ENCODE peak calls at places on chromosomes 2 and 18, in six cellular contexts. I is DND-41, Q is H1, S is left lung, O is Peyer's patch, K is colonic mucosa. A is an unnamed sample.

GRCh38 chr18:28404721-28405120 is 227.8 kb upstream of the CDH2 start:
- DNase-seq in Q (no peak), K (no peak), I (no peak), S (no peak), O (no peak), A (no peak)

GRCh38 chr2:195330513-195330956 is 326.5 kb upstream of the SLC39A10 start:
- DNase-seq in Q (no peak), K (peak; percentile 53), I (no peak), S (no peak), O (no peak), A (no peak)

GRCh38 chr2:30348825-30349224 is 98.2 kb upstream of the LCLAT1 start:
- DNase-seq in K (no peak), Q (no peak), I (no peak), O (no peak), S (no peak), A (no peak)

GRCh38 chr18:58624011-58624410 is 4.9 kb downstream of the ALPK2 start:
- DNase-seq in K (no peak), I (no peak), Q (no peak), S (no peak), O (no peak), A (no peak)

GRCh38 chr2:30763151-30763660 is 44.0 kb downstream of the CAPN13 start:
- DNase-seq in I (no peak), O (no peak), Q (no peak), S (no peak), K (no peak), A (no peak)

GRCh38 chr2:204722207-204722606 is 176.9 kb downstream of the PARD3B start:
- DNase-seq in I (no peak), K (no peak), S (no peak), Q (no peak), O (no peak), A (no peak)

GRCh38 chr2:133421516-133422324 is 146.5 kb downstream of the NCKAP5 start:
- DNase-seq in K (peak; percentile 66), I (no peak), Q (no peak), S (no peak), O (no peak), A (peak; percentile 24)

GRCh38 chr2:161250864-161251436 is 57.3 kb upstream of the PSMD14 start:
- DNase-seq in I (peak; percentile 43), K (no peak), Q (no peak), S (no peak), O (no peak), A (no peak)

GRCh38 chr2:172921538-172922236 is 154.0 kb upstream of the MAP3K20 start:
- DNase-seq in K (no peak), S (no peak), Q (no peak), O (no peak), I (no peak), A (no peak)

GRCh38 chr18:5237083-5237722 is 40.1 kb upstream of the AKAIN1 start:
- DNase-seq in S (no peak), K (no peak), Q (no peak), I (no peak), O (no peak), A (no peak)

GRCh38 chr2:231917280-231918088 is 8.7 kb downstream of the NPPC start:
- DNase-seq in K (no peak), S (peak; percentile 29), I (no peak), Q (no peak), O (no peak), A (no peak)

GRCh38 chr2:20182241-20182931 is 42.5 kb downstream of the SDC1 start:
- DNase-seq in S (peak; percentile 91), K (no peak), Q (no peak), O (no peak), I (no peak), A (no peak)

GRCh38 chr18:1659190-1659589 is 754.5 kb downstream of the ADCYAP1 start:
- DNase-seq in O (no peak), K (no peak), S (no peak), I (no peak), Q (no peak), A (no peak)

GRCh38 chr2:146041291-146041868 is 1521.5 kb upstream of the ZEB2 start:
- DNase-seq in I (no peak), K (no peak), Q (no peak), O (no peak), S (no peak), A (no peak)

GRCh38 chr2:54597153-54597827 is 126.2 kb upstream of the EML6 start:
- DNase-seq in O (no peak), K (peak; percentile 79), I (no peak), Q (no peak), S (no peak), A (no peak)

GRCh38 chr18:63290456-63291200 is 28.9 kb downstream of the BCL2 start:
- DNase-seq in K (no peak), Q (no peak), S (no peak), I (peak; percentile 40), O (no peak), A (no peak)

GRCh38 chr2:71253476-71253875 is 26.6 kb upstream of the PAIP2B start:
- DNase-seq in O (no peak), S (no peak), Q (no peak), K (no peak), I (no peak), A (no peak)

GRCh38 chr2:121089005-121089510 is 195.9 kb downstream of the TFCP2L1 start:
- DNase-seq in I (no peak), Q (no peak), K (no peak), O (no peak), S (no peak), A (no peak)

GRCh38 chr2:1234731-1235308 is 178.4 kb upstream of the TPO start:
- DNase-seq in S (no peak), Q (no peak), I (no peak), K (no peak), O (no peak), A (no peak)

GRCh38 chr2:147051248-147051647 is 793.6 kb upstream of the ACVR2A start:
- DNase-seq in Q (no peak), S (no peak), K (no peak), O (no peak), I (no peak), A (no peak)

GRCh38 chr2:110984654-110985053 is 136.1 kb upstream of the BCL2L11 start:
- DNase-seq in S (no peak), K (no peak), Q (no peak), I (no peak), O (no peak), A (no peak)

GRCh38 chr2:132581917-132582316 is 88.1 kb downstream of the LYPD1 start:
- DNase-seq in I (no peak), K (peak; percentile 29), O (no peak), Q (no peak), S (peak; percentile 51), A (no peak)

GRCh38 chr2:119408221-119408619 is 23.4 kb upstream of the TMEM37 start:
- DNase-seq in Q (no peak), O (no peak), S (no peak), K (no peak), I (no peak), A (no peak)

GRCh38 chr2:62266433-62267038 is 70.6 kb downstream of the B3GNT2 start:
- DNase-seq in Q (peak; percentile 19), I (no peak), O (no peak), K (no peak), S (no peak), A (peak; percentile 20)

GRCh38 chr2:186959486-186959885 is 110.5 kb upstream of the ZSWIM2 start:
- DNase-seq in K (peak; percentile 7), S (no peak), O (no peak), I (no peak), Q (no peak), A (no peak)

GRCh38 chr2:200695178-200695930 is 109.5 kb downstream of the AOX1 start:
- DNase-seq in O (no peak), S (peak; percentile 69), K (no peak), Q (no peak), I (peak; percentile 63), A (no peak)

GRCh38 chr2:113277474-113278072 is 1.1 kb downstream of the PAX8 start:
- DNase-seq in I (no peak), K (no peak), S (no peak), O (no peak), Q (no peak), A (no peak)

GRCh38 chr2:113274427-113274826 is 4.3 kb downstream of the PAX8 start:
- DNase-seq in K (no peak), O (no peak), I (no peak), S (no peak), Q (no peak), A (no peak)

GRCh38 chr2:113276906-113277425 is 1.8 kb downstream of the PAX8 start:
- DNase-seq in Q (no peak), I (no peak), K (no peak), O (no peak), S (no peak), A (no peak)

GRCh38 chr2:113276216-113276905 is 2.4 kb downstream of the PAX8 start:
- DNase-seq in S (no peak), I (no peak), Q (no peak), O (no peak), K (no peak), A (no peak)

DNA sequence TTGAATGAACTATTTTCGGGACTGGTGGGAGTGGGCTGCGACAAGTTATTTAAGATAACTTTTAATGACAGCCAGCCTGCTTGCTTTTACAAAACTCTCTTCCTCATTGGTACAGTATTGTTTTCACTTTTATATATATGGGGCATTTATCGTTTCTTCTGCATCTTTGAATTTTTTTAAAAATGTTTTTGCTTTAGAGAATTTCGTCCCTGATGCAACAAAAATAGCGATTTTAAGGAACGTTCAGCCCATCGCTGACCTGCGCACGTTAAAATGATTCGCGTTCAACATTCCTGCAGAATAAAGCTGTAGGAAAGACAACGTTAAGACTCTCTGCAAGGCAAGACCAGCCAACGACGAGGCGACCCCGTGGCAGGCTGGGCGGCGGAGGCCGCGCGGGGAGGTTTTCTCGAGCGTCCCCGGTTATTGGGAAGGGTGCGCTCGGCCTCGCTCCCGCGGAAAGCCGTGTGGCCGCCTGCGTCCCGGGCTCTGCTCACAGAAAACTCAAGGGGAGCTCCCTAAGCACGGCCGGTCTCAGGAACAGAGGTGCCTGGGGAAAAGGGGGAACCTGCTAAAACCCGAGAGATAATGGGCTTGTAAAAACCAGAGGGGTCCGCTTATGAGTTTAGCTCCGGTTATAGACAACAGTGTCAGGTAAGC is 3.0 kb downstream of the PAX8 start:
- DNase-seq in S (no peak), I (no peak), Q (no peak), O (no peak), K (no peak), A (no peak)
- H3K4me3 ChIP-seq in S (no peak overlapping the region), I (no peak overlapping the region), Q (no peak overlapping the region), O (no peak overlapping the region), K (no peak overlapping the region), A (no peak overlapping the region)

GRCh38 chr18:79964330-79965118 is at the start of gene HSBP1L1:
- DNase-seq in O (peak; percentile 65), Q (no peak), S (peak; percentile 95), K (peak; percentile 77), I (no peak), A (no peak)
- TF ChIP-seq CTCF in O (peak; percentile 72), Q (peak; percentile 40), S (peak; percentile 25), K (peak; percentile 35), I (no peak), A (peak; percentile 16)

DNA sequence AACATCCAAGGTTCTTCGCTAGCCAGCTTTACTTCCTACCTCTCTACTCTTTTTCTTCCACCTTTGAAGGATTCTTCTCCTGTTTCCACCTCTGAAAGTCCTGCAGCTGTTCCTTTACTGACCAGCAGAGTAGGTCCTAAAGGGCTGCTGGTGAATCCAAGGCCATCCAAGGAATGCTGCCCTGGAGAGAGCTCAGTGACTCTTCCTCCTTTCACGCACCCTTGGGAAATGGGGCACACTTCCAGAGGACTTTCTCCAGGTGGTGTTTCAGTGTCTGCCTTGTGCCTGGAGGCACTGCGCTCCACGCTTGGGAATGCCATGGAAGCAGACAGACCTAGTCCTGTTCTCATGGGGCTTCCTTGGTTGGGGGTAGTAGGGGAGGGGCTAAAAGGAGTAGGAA is 45.4 kb downstream of the SLC16A14 start:
- DNase-seq in S (no peak), Q (no peak), K (no peak), I (no peak), O (no peak), A (no peak)
- H3K27ac ChIP-seq in S (no peak overlapping the region), Q (no peak overlapping the region), K (no peak overlapping the region), I (no peak overlapping the region), O (no peak overlapping the region), A (no peak overlapping the region)

GRCh38 chr2:27076323-27076722 is 2.1 kb upstream of the EMILIN1 start:
- DNase-seq in S (no peak), K (no peak), O (no peak), Q (no peak), I (no peak), A (no peak)
- H3K4me3 ChIP-seq in S (no peak overlapping the region), K (no peak overlapping the region), O (no peak overlapping the region), Q (no peak overlapping the region), I (no peak overlapping the region), A (no peak overlapping the region)

A was measured in AG04450.